ENCODE peak calls at places on chromosomes 6 and 20, in four cellular contexts. One of them, this sample, is unnamed.

GRCh38 chr6:149423946-149424440 is 23.9 kb downstream of the SUMO4 start:
- DNase-seq in GM12878: no peak
- DNase-seq in K562: no peak
- DNase-seq in GM12891: no peak
- DNase-seq in this sample: no peak

GRCh38 chr6:108937170-108937569 is 88.9 kb downstream of the ARMC2 start:
- DNase-seq in GM12878: no peak
- DNase-seq in K562: no peak
- DNase-seq in GM12891: no peak
- DNase-seq in this sample: no peak

GRCh38 chr6:75735491-75736186 is 13.4 kb upstream of the MYO6 start:
- DNase-seq in GM12878: peak; percentile 33
- DNase-seq in K562: no peak
- DNase-seq in GM12891: no peak
- DNase-seq in this sample: no peak

GRCh38 chr6:17318435-17319165 is 37.4 kb downstream of the RBM24 start:
- DNase-seq in GM12878: no peak
- DNase-seq in K562: no peak
- DNase-seq in GM12891: no peak
- DNase-seq in this sample: no peak

GRCh38 chr20:34375977-34376430 is 12.9 kb downstream of the ITCH start:
- DNase-seq in GM12878: no peak
- DNase-seq in K562: no peak
- DNase-seq in GM12891: no peak
- DNase-seq in this sample: no peak

GRCh38 chr6:74073896-74074295 is 377.9 kb downstream of the CD109 start:
- DNase-seq in GM12878: no peak
- DNase-seq in K562: no peak
- DNase-seq in GM12891: no peak
- DNase-seq in this sample: no peak

GRCh38 chr20:8057871-8058270 is 38.3 kb upstream of the TMX4 start:
- DNase-seq in GM12878: no peak
- DNase-seq in K562: no peak
- DNase-seq in GM12891: no peak
- DNase-seq in this sample: no peak

GRCh38 chr20:3923818-3924217 is 34.6 kb downstream of the PANK2 start:
- DNase-seq in GM12878: no peak
- DNase-seq in K562: no peak
- DNase-seq in GM12891: no peak
- DNase-seq in this sample: no peak

GRCh38 chr20:4666001-4666470 is 55.7 kb upstream of the PRND start:
- DNase-seq in GM12878: no peak
- DNase-seq in K562: no peak
- DNase-seq in GM12891: no peak
- DNase-seq in this sample: peak; percentile 63

GRCh38 chr20:51532577-51533191 is 9.8 kb downstream of the NFATC2 start:
- DNase-seq in GM12878: no peak
- DNase-seq in K562: no peak
- DNase-seq in GM12891: no peak
- DNase-seq in this sample: no peak

GRCh38 chr6:137791281-137792159 is 75.5 kb upstream of the TNFAIP3 start:
- DNase-seq in GM12878: no peak
- DNase-seq in K562: no peak
- DNase-seq in GM12891: no peak
- DNase-seq in this sample: no peak

GRCh38 chr6:105504660-105505059 is 101.8 kb upstream of the PREP start:
- DNase-seq in GM12878: no peak
- DNase-seq in K562: no peak
- DNase-seq in GM12891: no peak
- DNase-seq in this sample: no peak

GRCh38 chr20:6560978-6561377 is 206.5 kb upstream of the BMP2 start:
- DNase-seq in GM12878: no peak
- DNase-seq in K562: no peak
- DNase-seq in GM12891: no peak
- DNase-seq in this sample: no peak

GRCh38 chr6:113564401-113565161 is 292.6 kb upstream of the MARCKS start:
- DNase-seq in GM12878: no peak
- DNase-seq in K562: no peak
- DNase-seq in GM12891: no peak
- DNase-seq in this sample: no peak

GRCh38 chr6:34235605-34236422 is 859 bp upstream of the HMGA1 start:
- DNase-seq in GM12878: no peak
- DNase-seq in K562: peak; percentile 29
- DNase-seq in GM12891: no peak
- DNase-seq in this sample: peak; percentile 77

GRCh38 chr6:160048471-160048870 is 73.1 kb upstream of the SLC22A1 start:
- DNase-seq in GM12878: no peak
- DNase-seq in K562: no peak
- DNase-seq in GM12891: no peak
- DNase-seq in this sample: no peak

GRCh38 chr6:168196385-168196860 is 117.4 kb upstream of the FRMD1 start:
- DNase-seq in GM12878: no peak
- DNase-seq in K562: no peak
- DNase-seq in GM12891: no peak
- DNase-seq in this sample: no peak

GRCh38 chr6:27720607-27721580 is 191.3 kb downstream of the OR2B2 start:
- DNase-seq in GM12878: no peak
- DNase-seq in K562: peak; percentile 59
- DNase-seq in GM12891: no peak
- DNase-seq in this sample: no peak

GRCh38 chr20:36167826-36168634 is 13.5 kb downstream of the EPB41L1 start:
- DNase-seq in GM12878: no peak
- DNase-seq in K562: peak; percentile 52
- DNase-seq in GM12891: no peak
- DNase-seq in this sample: no peak

GRCh38 chr6:116764961-116765841 is at the start of gene FAM162B:
- DNase-seq in GM12878: no peak
- DNase-seq in K562: no peak
- DNase-seq in GM12891: no peak
- DNase-seq in this sample: no peak

GRCh38 chr6:41644297-41644879 is 6.1 kb downstream of the MDFI start:
- DNase-seq in GM12878: no peak
- DNase-seq in K562: no peak
- DNase-seq in GM12891: no peak
- DNase-seq in this sample: no peak

GRCh38 chr20:36153754-36154695 is 515 bp upstream of the EPB41L1 start:
- DNase-seq in GM12878: no peak
- DNase-seq in K562: peak; percentile 87
- DNase-seq in GM12891: peak; percentile 54
- DNase-seq in this sample: no peak

GRCh38 chr20:42708261-42708660 is 481.4 kb downstream of the PTPRT start:
- DNase-seq in GM12878: no peak
- DNase-seq in K562: no peak
- DNase-seq in GM12891: no peak
- DNase-seq in this sample: no peak

GRCh38 chr6:153980176-153980575 is 58.9 kb upstream of the OPRM1 start:
- DNase-seq in GM12878: no peak
- DNase-seq in K562: no peak
- DNase-seq in GM12891: no peak
- DNase-seq in this sample: no peak

GRCh38 chr6:102832021-102832420 is 1438.5 kb downstream of the GRIK2 start:
- DNase-seq in GM12878: no peak
- DNase-seq in K562: no peak
- DNase-seq in GM12891: no peak
- DNase-seq in this sample: no peak

GRCh38 chr6:163427498-163428254 is 13.2 kb downstream of the QKI start:
- DNase-seq in GM12878: no peak
- DNase-seq in K562: no peak
- DNase-seq in GM12891: no peak
- DNase-seq in this sample: no peak

GRCh38 chr20:41148956-41149355 is 11.6 kb downstream of the PLCG1 start:
- DNase-seq in GM12878: no peak
- DNase-seq in K562: no peak
- DNase-seq in GM12891: no peak
- DNase-seq in this sample: no peak

GRCh38 chr20:41150664-41151063 is 13.3 kb downstream of the PLCG1 start:
- DNase-seq in GM12878: no peak
- DNase-seq in K562: peak; percentile 78
- DNase-seq in GM12891: no peak
- DNase-seq in this sample: no peak

GRCh38 chr20:41151134-41151869 is 14.0 kb downstream of the PLCG1 start:
- DNase-seq in GM12878: no peak
- DNase-seq in K562: no peak
- DNase-seq in GM12891: no peak
- DNase-seq in this sample: no peak

GRCh38 chr20:41152108-41152757 is 14.9 kb downstream of the PLCG1 start:
- DNase-seq in GM12878: no peak
- DNase-seq in K562: no peak
- DNase-seq in GM12891: no peak
- DNase-seq in this sample: no peak

DNA sequence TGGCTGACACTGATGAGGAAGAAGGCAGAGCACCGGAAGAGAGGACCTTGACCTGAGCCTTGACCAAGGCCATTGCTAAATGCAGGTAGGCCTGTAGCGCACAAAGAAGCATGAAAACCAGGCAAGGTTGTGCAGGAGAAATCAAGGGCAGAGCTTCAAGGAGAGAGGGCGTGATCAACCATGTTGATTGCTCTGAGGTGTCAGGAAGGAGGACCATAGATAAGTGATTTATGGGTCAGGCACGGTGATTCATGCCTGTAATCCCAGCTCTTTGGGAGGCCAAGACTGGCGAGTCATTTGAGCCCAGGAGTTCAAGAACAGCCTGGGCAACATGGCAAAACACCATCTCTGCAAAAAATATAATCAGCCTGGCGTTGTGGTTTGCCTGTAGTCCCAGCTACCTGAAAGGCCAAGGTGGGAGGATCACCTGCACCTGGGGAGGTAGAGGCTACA is 12.4 kb downstream of the PLCG1 start:
- DNase-seq in GM12878: no peak
- DNase-seq in K562: peak; percentile 39
- DNase-seq in GM12891: no peak
- DNase-seq in this sample: no peak
- TF ChIP-seq SPI1 in GM12878: no peak
- TF ChIP-seq SPI1 in K562: no peak
- TF ChIP-seq SPI1 in GM12891: no peak
- TF ChIP-seq SPI1 in this sample: no peak

DNA sequence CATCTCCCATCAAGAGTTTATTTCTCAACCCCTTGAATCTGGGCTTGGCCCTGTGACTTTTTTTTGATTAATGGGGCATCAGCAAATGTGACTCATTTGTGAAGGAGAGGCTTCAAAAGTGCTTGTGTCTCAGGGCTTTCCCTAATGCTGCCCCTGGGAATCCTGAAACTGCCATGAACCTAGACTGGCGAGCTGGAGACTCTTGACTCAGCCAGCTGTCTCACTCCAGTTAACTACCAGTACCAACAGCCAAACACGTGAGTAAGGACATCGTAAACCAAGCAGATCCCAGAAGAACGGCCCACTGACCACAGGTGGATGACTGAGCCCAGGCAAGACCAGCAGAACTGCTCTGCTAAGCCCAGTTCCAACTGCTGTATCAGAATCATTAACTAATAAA is 72.8 kb upstream of the ADTRP start:
- DNase-seq in GM12878: no peak
- DNase-seq in K562: no peak
- DNase-seq in GM12891: no peak
- DNase-seq in this sample: no peak
- TF ChIP-seq SPI1 in GM12878: no peak
- TF ChIP-seq SPI1 in K562: no peak
- TF ChIP-seq SPI1 in GM12891: no peak
- TF ChIP-seq SPI1 in this sample: no peak

DNA sequence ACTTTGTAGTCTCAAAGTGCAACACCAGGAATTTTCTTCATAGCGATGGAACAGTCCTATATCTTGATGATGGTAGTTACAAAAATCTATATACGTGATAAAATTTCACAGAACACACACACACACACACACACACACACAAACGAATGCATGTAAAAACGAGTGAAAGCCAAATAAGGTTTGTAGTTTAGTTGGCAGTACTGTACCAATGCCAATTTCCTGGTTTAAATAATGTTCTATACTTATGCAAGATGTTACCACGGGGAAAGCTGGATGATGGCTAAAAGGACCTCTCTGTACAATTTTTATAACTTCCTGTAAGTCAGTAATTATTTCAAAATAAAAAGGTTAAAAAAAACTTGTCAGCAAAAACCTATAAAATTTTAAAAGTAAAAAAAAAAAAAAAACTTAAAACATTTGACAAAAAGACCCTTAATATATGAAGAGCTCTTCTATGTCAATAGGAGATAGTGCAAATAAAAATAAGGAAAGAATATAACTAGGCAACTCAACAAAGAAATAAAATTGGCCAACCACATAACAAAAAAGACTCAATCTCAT is 37.6 kb downstream of the PDSS2 start:
- DNase-seq in GM12878: no peak
- DNase-seq in K562: no peak
- DNase-seq in GM12891: no peak
- DNase-seq in this sample: no peak
- TF ChIP-seq SPI1 in GM12878: no peak
- TF ChIP-seq SPI1 in K562: no peak
- TF ChIP-seq SPI1 in GM12891: no peak
- TF ChIP-seq SPI1 in this sample: no peak

DNA sequence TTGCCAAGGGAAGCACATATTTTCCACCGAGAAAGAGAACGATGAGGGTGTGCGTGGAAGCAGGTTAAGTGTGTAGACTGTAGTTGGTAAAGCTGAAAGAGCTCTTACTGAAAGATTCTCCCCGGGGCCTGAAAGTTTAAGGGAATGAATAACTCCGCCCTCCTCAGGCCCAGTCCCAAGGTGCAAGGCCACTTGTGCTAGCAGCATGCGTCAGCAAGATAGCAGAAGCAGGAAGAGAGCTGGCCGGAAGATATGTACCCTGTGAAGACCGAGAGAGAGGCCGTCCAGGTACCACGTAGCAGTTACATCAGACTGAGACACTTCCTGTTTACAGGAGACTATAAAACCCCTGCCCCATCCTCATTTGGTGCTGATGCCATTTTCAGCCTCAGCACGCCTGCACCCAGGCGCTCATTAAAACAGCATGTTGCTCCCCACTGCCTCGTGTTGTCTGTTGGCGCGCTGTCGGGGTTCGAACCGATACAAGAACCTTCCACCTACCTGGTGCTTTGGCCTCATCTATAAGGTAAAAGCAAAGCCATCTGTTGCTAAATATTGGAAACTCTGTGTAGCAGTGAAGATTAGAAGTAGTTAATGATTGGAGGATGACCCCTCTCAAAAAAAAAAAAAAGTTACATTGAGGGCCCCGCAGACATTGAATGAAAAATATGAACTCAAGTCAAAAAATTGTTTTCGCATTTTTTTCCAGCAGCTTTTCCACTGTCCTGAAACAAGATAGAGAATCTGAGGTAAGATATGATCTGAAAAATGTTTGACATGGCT is 18.6 kb upstream of the FAM135A start:
- DNase-seq in GM12878: no peak
- DNase-seq in K562: peak; percentile 70
- DNase-seq in GM12891: no peak
- DNase-seq in this sample: no peak
- TF ChIP-seq SPI1 in GM12878: no peak
- TF ChIP-seq SPI1 in K562: peak; percentile 92
- TF ChIP-seq SPI1 in GM12891: no peak
- TF ChIP-seq SPI1 in this sample: no peak

GRCh38 chr20:32574296-32575226 is 10.6 kb downstream of the NOL4L start:
- DNase-seq in GM12878: no peak
- DNase-seq in K562: peak; percentile 79
- DNase-seq in GM12891: no peak
- DNase-seq in this sample: peak; percentile 75
- TF ChIP-seq SPI1 in GM12878: no peak
- TF ChIP-seq SPI1 in K562: no peak
- TF ChIP-seq SPI1 in GM12891: no peak
- TF ChIP-seq SPI1 in this sample: no peak

This sample was measured in HL-60.